ENCODE peak calls at places on chromosomes 13 and 19, in six cellular contexts. U is hepatic stellate cell; E is mesothelial cell of epicardium; X is CD4-positive, CD25-positive, alpha-beta regulatory T cell; V is NCI-H1048; H is NCI-H1694 treated with DMSO at 0.1 percent for 48 hours. B is an unnamed sample.

GRCh38 chr19:27920774-27921173 is 1292.2 kb downstream of the UQCRFS1 start:
- DNase-seq in H (no peak), X (no peak), V (no peak), U (no peak), E (no peak), B (no peak)

GRCh38 chr19:47542030-47542475 is 27.2 kb upstream of the NAPA start:
- DNase-seq in U (peak), H (no peak), V (no peak), E (no peak), X (no peak), B (no peak)

GRCh38 chr13:96544965-96545364 is 449.3 kb downstream of the OXGR1 start:
- DNase-seq in U (no peak), V (no peak), E (no peak), X (no peak), H (no peak), B (no peak)

GRCh38 chr19:35219008-35219407 is 9.5 kb downstream of the FAM187B start:
- DNase-seq in V (no peak), U (no peak), H (no peak), E (no peak), X (no peak), B (no peak)

GRCh38 chr13:31054632-31055031 is 107.1 kb downstream of the HSPH1 start:
- DNase-seq in V (no peak), U (no peak), E (no peak), X (no peak), H (no peak), B (no peak)

GRCh38 chr19:5554828-5555227 is 12.9 kb downstream of the TINCR start:
- DNase-seq in V (no peak), X (no peak), H (no peak), U (no peak), E (no peak), B (no peak)

GRCh38 chr13:109494955-109495354 is 291.4 kb downstream of the IRS2 start:
- DNase-seq in X (no peak), E (no peak), V (no peak), H (peak), U (peak), B (no peak)

GRCh38 chr13:42380420-42381164 is 108.6 kb downstream of the AKAP11 start:
- DNase-seq in X (no peak), V (no peak), E (no peak), H (no peak), U (no peak), B (peak)

GRCh38 chr19:16618248-16618647 is 9.8 kb downstream of the MED26 start:
- DNase-seq in U (no peak), V (no peak), H (no peak), E (no peak), X (no peak), B (no peak)

GRCh38 chr19:43640424-43640757 is 741 bp upstream of the CADM4 start:
- DNase-seq in E (no peak), V (no peak), U (no peak), H (no peak), X (no peak), B (no peak)

GRCh38 chr19:10913716-10914340 is 14.6 kb downstream of the YIPF2 start:
- DNase-seq in V (no peak), E (no peak), U (no peak), X (no peak), H (no peak), B (no peak)

GRCh38 chr19:19525611-19526380 is 2.9 kb upstream of the YJEFN3 start:
- DNase-seq in U (no peak), V (no peak), E (no peak), H (no peak), X (no peak), B (no peak)

GRCh38 chr19:24074720-24075119 is 12.3 kb upstream of the ZNF254 start:
- DNase-seq in U (no peak), H (no peak), X (no peak), V (no peak), E (no peak), B (no peak)

GRCh38 chr19:10333758-10334339 is 520 bp upstream of the RAVER1 start:
- DNase-seq in X (no peak), V (no peak), U (no peak), H (no peak), E (no peak), B (no peak)

GRCh38 chr19:50753879-50754278 is 16.4 kb upstream of the GPR32 start:
- DNase-seq in V (no peak), X (no peak), E (no peak), H (no peak), U (no peak), B (no peak)

GRCh38 chr13:45479661-45480060 is 14.9 kb downstream of the COG3 start:
- DNase-seq in E (no peak), U (no peak), V (no peak), H (no peak), X (no peak), B (no peak)

GRCh38 chr13:20101467-20102316 is 59.2 kb downstream of the GJA3 start:
- DNase-seq in U (no peak), H (no peak), X (no peak), V (no peak), E (no peak), B (no peak)

GRCh38 chr13:82701021-82701420 is 1181.3 kb downstream of the SLITRK1 start:
- DNase-seq in H (no peak), X (no peak), V (no peak), U (no peak), E (no peak), B (no peak)

GRCh38 chr13:110361365-110361911 is 54.4 kb downstream of the COL4A2 start:
- DNase-seq in V (no peak), E (no peak), X (no peak), U (peak), H (no peak), B (no peak)

GRCh38 chr13:110541526-110541920 is 20.0 kb downstream of the RAB20 start:
- DNase-seq in X (no peak), H (no peak), U (no peak), V (no peak), E (no peak), B (no peak)

GRCh38 chr19:15551183-15552004 is 43.1 kb downstream of the CYP4F22 start:
- DNase-seq in H (no peak), E (no peak), U (peak), V (no peak), X (peak), B (peak)

GRCh38 chr13:31110617-31111016 is 51.1 kb downstream of the HSPH1 start:
- DNase-seq in X (no peak), V (no peak), H (no peak), E (no peak), U (no peak), B (no peak)

GRCh38 chr13:61531383-61532065 is 115.9 kb upstream of the PCDH20 start:
- DNase-seq in V (no peak), X (no peak), H (no peak), E (no peak), U (no peak), B (no peak)

GRCh38 chr13:51684076-51684475 is 99.8 kb downstream of the WDFY2 start:
- DNase-seq in V (no peak), E (no peak), U (no peak), X (no peak), H (no peak), B (no peak)

GRCh38 chr13:48014359-48014758 is 13.3 kb upstream of the SUCLA2 start:
- DNase-seq in H (no peak), U (no peak), V (no peak), X (no peak), E (no peak), B (no peak)

GRCh38 chr19:18049390-18049789 is 37.3 kb downstream of the IL12RB1 start:
- DNase-seq in E (no peak), U (peak), X (no peak), V (no peak), H (no peak), B (no peak)

B was measured in activated B cell treated with CpG ODN at 0.5 μM for 24 hours.